ENCODE peak calls at places on chromosomes 16 and 17, in eight cellular contexts. H, W, B, V, F, J, K and E are unnamed samples.

GRCh38 chr16:89588413-89589109 is 13.0 kb downstream of the CPNE7 start:
- DNase-seq in H (no peak), W (no peak), B (no peak), V (no peak), F (no peak), J (no peak), K (no peak), E (no peak)

GRCh38 chr16:68770671-68771070 is 33.6 kb downstream of the CDH1 start:
- DNase-seq in H (no peak), W (no peak), B (no peak), V (no peak), F (no peak), J (no peak), K (no peak), E (no peak)

GRCh38 chr17:38915639-38915995 is 9.8 kb upstream of the LASP1NB start:
- DNase-seq in H (no peak), W (no peak), B (no peak), V (no peak), F (no peak), J (no peak), K (no peak), E (no peak)

GRCh38 chr16:87382023-87382785 is 1.4 kb downstream of the FBXO31 start:
- DNase-seq in H (no peak), W (no peak), B (no peak), V (no peak), F (no peak), J (no peak), K (no peak), E (peak)

GRCh38 chr17:77434136-77435114 is 293.7 kb downstream of the SEC14L1 start:
- DNase-seq in H (no peak), W (no peak), B (no peak), V (no peak), F (no peak), J (no peak), K (no peak), E (no peak)

GRCh38 chr17:35540589-35541404 is 3.3 kb upstream of the SLFN12L start:
- DNase-seq in H (no peak), W (peak), B (no peak), V (peak), F (no peak), J (peak), K (peak), E (peak)

GRCh38 chr17:64491034-64491860 is 5.6 kb downstream of the POLG2 start:
- DNase-seq in H (no peak), W (no peak), B (no peak), V (peak), F (peak), J (no peak), K (peak), E (no peak)

GRCh38 chr16:19901164-19901563 is 16.5 kb upstream of the GPRC5B start:
- DNase-seq in H (no peak), W (no peak), B (no peak), V (no peak), F (no peak), J (no peak), K (no peak), E (no peak)

GRCh38 chr16:85402910-85403692 is 210.0 kb upstream of the GSE1 start:
- DNase-seq in H (no peak), W (no peak), B (no peak), V (no peak), F (no peak), J (no peak), K (no peak), E (peak)

GRCh38 chr17:27481327-27481726 is 25.1 kb downstream of the KSR1 start:
- DNase-seq in H (no peak), W (no peak), B (no peak), V (no peak), F (peak), J (no peak), K (no peak), E (no peak)

GRCh38 chr17:78879679-78880186 is 23.3 kb downstream of the CEP295NL start:
- DNase-seq in H (no peak), W (peak), B (no peak), V (no peak), F (no peak), J (peak), K (no peak), E (peak)

GRCh38 chr16:66478733-66479511 is 51.8 kb downstream of the BEAN1 start:
- DNase-seq in H (no peak), W (peak), B (peak), V (peak), F (peak), J (peak), K (peak), E (peak)

GRCh38 chr17:37700881-37701280 is 44.0 kb downstream of the HNF1B start:
- DNase-seq in H (no peak), W (no peak), B (no peak), V (no peak), F (no peak), J (no peak), K (no peak), E (no peak)

GRCh38 chr16:67177743-67178699 is 5.7 kb downstream of the MATCAP1 start:
- DNase-seq in H (peak), W (no peak), B (no peak), V (peak), F (no peak), J (peak), K (peak), E (peak)

GRCh38 chr16:88975511-88976061 is 1.4 kb downstream of the CBFA2T3 start:
- DNase-seq in H (no peak), W (no peak), B (no peak), V (no peak), F (no peak), J (no peak), K (no peak), E (no peak)

GRCh38 chr17:79648181-79648831 is 37.5 kb upstream of the RBFOX3 start:
- DNase-seq in H (no peak), W (no peak), B (no peak), V (no peak), F (no peak), J (no peak), K (no peak), E (peak)

GRCh38 chr17:72167593-72167992 is 46.8 kb downstream of the SOX9 start:
- DNase-seq in H (no peak), W (no peak), B (no peak), V (no peak), F (no peak), J (no peak), K (no peak), E (no peak)

GRCh38 chr17:44921122-44921882 is 6.0 kb upstream of the GFAP start:
- DNase-seq in H (no peak), W (no peak), B (no peak), V (no peak), F (no peak), J (peak), K (no peak), E (no peak)

GRCh38 chr17:72502111-72502939 is 381.5 kb downstream of the SOX9 start:
- DNase-seq in H (no peak), W (no peak), B (peak), V (peak), F (no peak), J (peak), K (no peak), E (peak)

GRCh38 chr16:66878067-66878466 is 2.2 kb upstream of the PDP2 start:
- DNase-seq in H (no peak), W (peak), B (no peak), V (no peak), F (no peak), J (peak), K (peak), E (no peak)